ENCODE peak calls at places on chromosomes 6 and 20, in ten cellular contexts. One of them, this sample, is unnamed.

GRCh38 chr6:111052171-111052570 is 35.1 kb upstream of the SLC16A10 start:
- DNase-seq in cardiac muscle cell: no peak
- DNase-seq in brain microvascular endothelial cell: no peak
- DNase-seq in psoas muscle: no peak
- DNase-seq in IMR-90: no peak
- DNase-seq in suprapubic skin: no peak
- DNase-seq in AG04450: no peak
- DNase-seq in fibroblast of lung: no peak
- DNase-seq in stomach: no peak
- DNase-seq in tibial nerve: no peak
- DNase-seq in this sample: no peak

GRCh38 chr6:39377530-39377929 is 55.0 kb upstream of the KCNK16 start:
- DNase-seq in fibroblast of lung: peak
- DNase-seq in suprapubic skin: peak
- DNase-seq in IMR-90: peak
- DNase-seq in psoas muscle: peak
- DNase-seq in brain microvascular endothelial cell: peak
- DNase-seq in tibial nerve: peak
- DNase-seq in cardiac muscle cell: peak
- DNase-seq in AG04450: no peak
- DNase-seq in stomach: no peak
- DNase-seq in this sample: no peak

GRCh38 chr20:53883098-53883762 is 187.2 kb downstream of the BCAS1 start:
- DNase-seq in stomach: no peak
- DNase-seq in fibroblast of lung: no peak
- DNase-seq in AG04450: no peak
- DNase-seq in suprapubic skin: no peak
- DNase-seq in psoas muscle: no peak
- DNase-seq in cardiac muscle cell: no peak
- DNase-seq in IMR-90: peak
- DNase-seq in tibial nerve: no peak
- DNase-seq in brain microvascular endothelial cell: peak
- DNase-seq in this sample: no peak

GRCh38 chr6:72943699-72944098 is 281.6 kb downstream of the KHDC1L start:
- DNase-seq in IMR-90: no peak
- DNase-seq in suprapubic skin: no peak
- DNase-seq in fibroblast of lung: no peak
- DNase-seq in tibial nerve: no peak
- DNase-seq in psoas muscle: no peak
- DNase-seq in brain microvascular endothelial cell: no peak
- DNase-seq in stomach: no peak
- DNase-seq in AG04450: no peak
- DNase-seq in cardiac muscle cell: no peak
- DNase-seq in this sample: no peak

GRCh38 chr6:89148016-89148750 is 2.3 kb downstream of the PM20D2 start:
- DNase-seq in cardiac muscle cell: no peak
- DNase-seq in AG04450: no peak
- DNase-seq in stomach: no peak
- DNase-seq in suprapubic skin: no peak
- DNase-seq in brain microvascular endothelial cell: no peak
- DNase-seq in fibroblast of lung: peak
- DNase-seq in tibial nerve: no peak
- DNase-seq in psoas muscle: peak
- DNase-seq in IMR-90: peak
- DNase-seq in this sample: no peak

GRCh38 chr6:7196019-7196402 is 88.2 kb downstream of the RREB1 start:
- DNase-seq in cardiac muscle cell: no peak
- DNase-seq in stomach: no peak
- DNase-seq in suprapubic skin: no peak
- DNase-seq in psoas muscle: no peak
- DNase-seq in tibial nerve: no peak
- DNase-seq in fibroblast of lung: no peak
- DNase-seq in IMR-90: no peak
- DNase-seq in brain microvascular endothelial cell: no peak
- DNase-seq in AG04450: no peak
- DNase-seq in this sample: no peak

GRCh38 chr6:104161960-104162669 is 697.6 kb downstream of the HACE1 start:
- DNase-seq in brain microvascular endothelial cell: peak
- DNase-seq in IMR-90: no peak
- DNase-seq in tibial nerve: no peak
- DNase-seq in psoas muscle: peak
- DNase-seq in stomach: no peak
- DNase-seq in fibroblast of lung: no peak
- DNase-seq in suprapubic skin: no peak
- DNase-seq in AG04450: no peak
- DNase-seq in cardiac muscle cell: peak
- DNase-seq in this sample: no peak

GRCh38 chr20:35002426-35003210 is 47.0 kb downstream of the MYH7B start:
- DNase-seq in brain microvascular endothelial cell: no peak
- DNase-seq in AG04450: no peak
- DNase-seq in suprapubic skin: peak
- DNase-seq in fibroblast of lung: no peak
- DNase-seq in cardiac muscle cell: no peak
- DNase-seq in IMR-90: no peak
- DNase-seq in tibial nerve: no peak
- DNase-seq in stomach: no peak
- DNase-seq in psoas muscle: no peak
- DNase-seq in this sample: no peak

GRCh38 chr6:168052291-168052891 is 26.6 kb downstream of the FRMD1 start:
- DNase-seq in tibial nerve: no peak
- DNase-seq in fibroblast of lung: no peak
- DNase-seq in AG04450: no peak
- DNase-seq in IMR-90: no peak
- DNase-seq in psoas muscle: no peak
- DNase-seq in cardiac muscle cell: no peak
- DNase-seq in suprapubic skin: peak
- DNase-seq in brain microvascular endothelial cell: no peak
- DNase-seq in stomach: peak
- DNase-seq in this sample: no peak

GRCh38 chr6:30615219-30615957 is 1.7 kb downstream of the PPP1R10 start:
- DNase-seq in brain microvascular endothelial cell: peak
- DNase-seq in suprapubic skin: no peak
- DNase-seq in tibial nerve: no peak
- DNase-seq in cardiac muscle cell: peak
- DNase-seq in stomach: peak
- DNase-seq in psoas muscle: no peak
- DNase-seq in fibroblast of lung: peak
- DNase-seq in IMR-90: peak
- DNase-seq in AG04450: peak
- DNase-seq in this sample: no peak

GRCh38 chr6:38212116-38212515 is 392.6 kb downstream of the ZFAND3 start:
- DNase-seq in suprapubic skin: no peak
- DNase-seq in AG04450: no peak
- DNase-seq in fibroblast of lung: no peak
- DNase-seq in psoas muscle: no peak
- DNase-seq in stomach: no peak
- DNase-seq in cardiac muscle cell: no peak
- DNase-seq in IMR-90: no peak
- DNase-seq in brain microvascular endothelial cell: no peak
- DNase-seq in tibial nerve: no peak
- DNase-seq in this sample: no peak

GRCh38 chr6:63598001-63598250 is 25.6 kb downstream of the LOC128125822 start:
- DNase-seq in suprapubic skin: no peak
- DNase-seq in psoas muscle: no peak
- DNase-seq in tibial nerve: no peak
- DNase-seq in IMR-90: no peak
- DNase-seq in cardiac muscle cell: no peak
- DNase-seq in stomach: no peak
- DNase-seq in fibroblast of lung: no peak
- DNase-seq in brain microvascular endothelial cell: no peak
- DNase-seq in AG04450: no peak
- DNase-seq in this sample: no peak

GRCh38 chr6:96675617-96676016 is 112.7 kb downstream of the FHL5 start:
- DNase-seq in cardiac muscle cell: no peak
- DNase-seq in brain microvascular endothelial cell: no peak
- DNase-seq in tibial nerve: no peak
- DNase-seq in suprapubic skin: no peak
- DNase-seq in fibroblast of lung: no peak
- DNase-seq in psoas muscle: no peak
- DNase-seq in AG04450: no peak
- DNase-seq in IMR-90: no peak
- DNase-seq in stomach: no peak
- DNase-seq in this sample: no peak

GRCh38 chr6:44571510-44571909 is 184.0 kb downstream of the CDC5L start:
- DNase-seq in fibroblast of lung: no peak
- DNase-seq in cardiac muscle cell: no peak
- DNase-seq in IMR-90: no peak
- DNase-seq in suprapubic skin: no peak
- DNase-seq in tibial nerve: no peak
- DNase-seq in AG04450: no peak
- DNase-seq in psoas muscle: no peak
- DNase-seq in stomach: no peak
- DNase-seq in brain microvascular endothelial cell: no peak
- DNase-seq in this sample: no peak

GRCh38 chr20:2767768-2768631 is 32.4 kb downstream of the CPXM1 start:
- DNase-seq in tibial nerve: no peak
- DNase-seq in brain microvascular endothelial cell: no peak
- DNase-seq in psoas muscle: no peak
- DNase-seq in cardiac muscle cell: peak
- DNase-seq in fibroblast of lung: peak
- DNase-seq in IMR-90: peak
- DNase-seq in AG04450: no peak
- DNase-seq in suprapubic skin: no peak
- DNase-seq in stomach: peak
- DNase-seq in this sample: no peak

DNA sequence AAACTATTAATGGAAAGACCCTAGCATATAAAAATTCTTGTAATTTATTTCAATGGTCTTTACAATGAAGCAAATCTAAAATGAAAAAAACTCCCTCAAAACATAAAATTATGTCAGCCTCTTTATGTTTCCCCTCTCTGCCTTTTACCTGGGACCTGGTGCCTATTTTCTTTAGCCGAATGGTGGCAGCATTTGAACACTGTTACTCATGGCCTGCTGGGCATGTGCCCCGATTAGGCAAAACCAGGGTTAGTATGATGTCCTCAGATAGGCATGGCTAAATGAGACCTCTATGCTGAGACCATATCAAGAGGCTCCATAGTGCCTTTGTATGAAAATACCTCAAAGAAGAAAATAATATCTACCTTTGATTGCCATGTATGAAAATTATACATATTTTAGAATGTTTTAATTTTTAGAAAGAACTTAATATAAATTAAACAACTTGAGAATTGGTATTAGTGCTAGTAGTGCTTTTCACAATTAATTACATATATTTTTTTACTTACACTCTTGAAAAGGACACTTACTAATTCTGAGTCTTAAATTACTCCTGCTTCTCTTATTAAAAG is 22.5 kb upstream of the C6orf58 start:
- DNase-seq in brain microvascular endothelial cell: peak
- DNase-seq in AG04450: no peak
- DNase-seq in fibroblast of lung: peak
- DNase-seq in tibial nerve: no peak
- DNase-seq in stomach: peak
- DNase-seq in cardiac muscle cell: peak
- DNase-seq in psoas muscle: no peak
- DNase-seq in IMR-90: peak
- DNase-seq in suprapubic skin: no peak
- DNase-seq in this sample: no peak
- TF ChIP-seq CTCF in brain microvascular endothelial cell: peak
- TF ChIP-seq CTCF in AG04450: peak
- TF ChIP-seq CTCF in fibroblast of lung: peak
- TF ChIP-seq CTCF in tibial nerve: no peak
- TF ChIP-seq CTCF in stomach: no peak
- TF ChIP-seq CTCF in cardiac muscle cell: peak
- TF ChIP-seq CTCF in psoas muscle: peak
- TF ChIP-seq CTCF in IMR-90: peak
- TF ChIP-seq CTCF in suprapubic skin: no peak
- TF ChIP-seq CTCF in this sample: no peak

GRCh38 chr6:129243377-129243776 is 360.4 kb downstream of the LAMA2 start:
- DNase-seq in psoas muscle: no peak
- DNase-seq in cardiac muscle cell: no peak
- DNase-seq in stomach: no peak
- DNase-seq in AG04450: no peak
- DNase-seq in brain microvascular endothelial cell: peak
- DNase-seq in suprapubic skin: no peak
- DNase-seq in fibroblast of lung: no peak
- DNase-seq in tibial nerve: no peak
- DNase-seq in IMR-90: no peak
- DNase-seq in this sample: no peak
- H3K27ac ChIP-seq in psoas muscle: no peak
- H3K27ac ChIP-seq in cardiac muscle cell: peak
- H3K27ac ChIP-seq in stomach: no peak
- H3K27ac ChIP-seq in AG04450: no peak
- H3K27ac ChIP-seq in brain microvascular endothelial cell: no peak
- H3K27ac ChIP-seq in suprapubic skin: no peak
- H3K27ac ChIP-seq in fibroblast of lung: no peak
- H3K27ac ChIP-seq in tibial nerve: no peak
- H3K27ac ChIP-seq in IMR-90: no peak
- H3K27ac ChIP-seq in this sample: no peak

DNA sequence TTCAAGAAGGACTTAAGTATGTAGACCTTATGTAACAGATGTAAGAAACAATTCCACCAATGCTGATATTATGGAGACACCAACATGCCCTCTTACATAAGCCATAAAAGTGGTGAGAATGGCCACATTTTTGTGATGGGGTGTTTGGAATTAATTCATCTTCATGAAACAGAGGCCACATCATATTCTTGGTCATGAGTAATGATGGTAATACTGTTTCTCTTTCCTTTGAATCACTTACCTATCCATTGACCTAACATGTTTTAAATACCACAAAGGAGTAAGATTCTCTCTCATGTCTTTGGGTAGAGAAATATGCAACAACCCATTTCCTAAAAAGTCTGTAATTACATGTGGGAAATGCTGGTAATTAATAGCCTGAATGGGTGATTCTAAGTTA is 545.4 kb upstream of the FLRT3 start:
- DNase-seq in IMR-90: no peak
- DNase-seq in stomach: no peak
- DNase-seq in cardiac muscle cell: no peak
- DNase-seq in brain microvascular endothelial cell: no peak
- DNase-seq in fibroblast of lung: no peak
- DNase-seq in psoas muscle: no peak
- DNase-seq in tibial nerve: no peak
- DNase-seq in AG04450: no peak
- DNase-seq in suprapubic skin: no peak
- DNase-seq in this sample: no peak
- H3K4me3 ChIP-seq in IMR-90: no peak
- H3K4me3 ChIP-seq in stomach: no peak
- H3K4me3 ChIP-seq in cardiac muscle cell: no peak
- H3K4me3 ChIP-seq in brain microvascular endothelial cell: no peak
- H3K4me3 ChIP-seq in fibroblast of lung: no peak
- H3K4me3 ChIP-seq in psoas muscle: no peak
- H3K4me3 ChIP-seq in tibial nerve: no peak
- H3K4me3 ChIP-seq in AG04450: no peak
- H3K4me3 ChIP-seq in suprapubic skin: no peak
- H3K4me3 ChIP-seq in this sample: no peak

DNA sequence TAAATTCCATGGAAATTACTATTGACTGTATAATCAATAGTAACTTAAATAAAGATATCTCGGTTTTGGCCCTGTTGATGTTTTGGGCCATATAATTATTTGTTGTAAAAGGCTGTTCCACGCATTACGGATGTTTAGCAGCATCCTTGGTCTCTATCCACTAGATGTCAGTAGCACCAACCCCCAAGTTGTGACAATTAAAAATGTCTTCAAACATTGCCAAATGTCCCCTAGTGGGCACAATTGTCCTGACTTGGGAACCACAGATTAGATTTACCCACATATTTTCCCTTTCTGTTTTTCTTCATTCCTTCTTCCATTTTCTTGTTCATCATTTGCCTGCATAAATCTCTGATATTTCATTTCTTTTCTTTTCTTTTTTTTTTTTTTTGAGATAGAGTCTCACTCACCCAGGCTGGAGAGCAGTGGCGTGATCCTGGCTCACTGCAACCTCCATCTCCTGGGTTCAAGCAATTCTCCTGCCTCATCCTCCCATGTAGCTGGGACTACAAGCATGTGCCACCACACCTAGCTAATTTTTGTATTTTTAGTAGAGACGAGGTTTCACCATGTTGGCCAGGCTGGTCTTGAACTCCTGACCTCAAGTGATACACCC is 13.6 kb upstream of the WFDC8 start:
- DNase-seq in stomach: no peak
- DNase-seq in fibroblast of lung: peak
- DNase-seq in IMR-90: peak
- DNase-seq in AG04450: no peak
- DNase-seq in suprapubic skin: no peak
- DNase-seq in psoas muscle: no peak
- DNase-seq in brain microvascular endothelial cell: peak
- DNase-seq in tibial nerve: no peak
- DNase-seq in cardiac muscle cell: peak
- DNase-seq in this sample: no peak
- TF ChIP-seq CTCF in stomach: no peak
- TF ChIP-seq CTCF in fibroblast of lung: peak
- TF ChIP-seq CTCF in IMR-90: peak
- TF ChIP-seq CTCF in AG04450: peak
- TF ChIP-seq CTCF in suprapubic skin: no peak
- TF ChIP-seq CTCF in psoas muscle: peak
- TF ChIP-seq CTCF in brain microvascular endothelial cell: peak
- TF ChIP-seq CTCF in tibial nerve: peak
- TF ChIP-seq CTCF in cardiac muscle cell: peak
- TF ChIP-seq CTCF in this sample: no peak

This sample was measured in coronary artery.